ENCODE peak calls at places on chromosomes 6 and 20, in four cellular contexts. One of them, this sample, is unnamed.

GRCh38 chr6:157831424-157832249 is 8.6 kb downstream of the SNX9 start:
- DNase-seq in CD8-positive, alpha-beta T cell: no peak
- DNase-seq in HTR-8/SVneo: no peak
- DNase-seq in AG08395: no peak
- DNase-seq in this sample: no peak

GRCh38 chr20:8073024-8073832 is 53.7 kb upstream of the TMX4 start:
- DNase-seq in AG08395: peak
- DNase-seq in CD8-positive, alpha-beta T cell: no peak
- DNase-seq in HTR-8/SVneo: no peak
- DNase-seq in this sample: no peak

GRCh38 chr20:6882911-6883310 is 115.4 kb downstream of the BMP2 start:
- DNase-seq in CD8-positive, alpha-beta T cell: no peak
- DNase-seq in HTR-8/SVneo: no peak
- DNase-seq in AG08395: peak
- DNase-seq in this sample: no peak

GRCh38 chr6:4931530-4932505 is 72.0 kb downstream of the RPP40 start:
- DNase-seq in AG08395: no peak
- DNase-seq in CD8-positive, alpha-beta T cell: no peak
- DNase-seq in HTR-8/SVneo: no peak
- DNase-seq in this sample: peak

GRCh38 chr6:131129657-131130545 is 5.4 kb upstream of the AKAP7 start:
- DNase-seq in AG08395: no peak
- DNase-seq in HTR-8/SVneo: no peak
- DNase-seq in CD8-positive, alpha-beta T cell: no peak
- DNase-seq in this sample: no peak

GRCh38 chr6:99349620-99350141 is at the start of gene FAXC:
- DNase-seq in CD8-positive, alpha-beta T cell: no peak
- DNase-seq in HTR-8/SVneo: peak
- DNase-seq in AG08395: peak
- DNase-seq in this sample: no peak

GRCh38 chr20:35174458-35175216 is 2.8 kb downstream of the PROCR start:
- DNase-seq in CD8-positive, alpha-beta T cell: no peak
- DNase-seq in AG08395: no peak
- DNase-seq in HTR-8/SVneo: no peak
- DNase-seq in this sample: peak

GRCh38 chr20:2101057-2101934 is at the start of gene STK35:
- DNase-seq in CD8-positive, alpha-beta T cell: no peak
- DNase-seq in AG08395: peak
- DNase-seq in HTR-8/SVneo: peak
- DNase-seq in this sample: no peak

GRCh38 chr20:61917459-61917858 is 148.2 kb downstream of the TAF4 start:
- DNase-seq in AG08395: no peak
- DNase-seq in HTR-8/SVneo: no peak
- DNase-seq in CD8-positive, alpha-beta T cell: no peak
- DNase-seq in this sample: no peak

GRCh38 chr6:140956567-140957306 is 1176.0 kb upstream of the GJE1 start:
- DNase-seq in AG08395: peak
- DNase-seq in HTR-8/SVneo: no peak
- DNase-seq in CD8-positive, alpha-beta T cell: no peak
- DNase-seq in this sample: no peak

GRCh38 chr6:474454-475185 is 83.1 kb downstream of the IRF4 start:
- DNase-seq in AG08395: no peak
- DNase-seq in HTR-8/SVneo: no peak
- DNase-seq in CD8-positive, alpha-beta T cell: peak
- DNase-seq in this sample: peak

GRCh38 chr6:158737710-158738615 is 81.2 kb downstream of the EZR start:
- DNase-seq in CD8-positive, alpha-beta T cell: no peak
- DNase-seq in AG08395: peak
- DNase-seq in HTR-8/SVneo: peak
- DNase-seq in this sample: peak

GRCh38 chr20:59778615-59779200 is 154.7 kb downstream of the SYCP2 start:
- DNase-seq in AG08395: no peak
- DNase-seq in HTR-8/SVneo: no peak
- DNase-seq in CD8-positive, alpha-beta T cell: no peak
- DNase-seq in this sample: no peak

GRCh38 chr6:138485005-138485545 is 14.2 kb downstream of the NHSL1 start:
- DNase-seq in HTR-8/SVneo: no peak
- DNase-seq in AG08395: peak
- DNase-seq in CD8-positive, alpha-beta T cell: no peak
- DNase-seq in this sample: no peak

GRCh38 chr6:113936093-113936934 is 34.6 kb downstream of the HDAC2 start:
- DNase-seq in CD8-positive, alpha-beta T cell: no peak
- DNase-seq in AG08395: peak
- DNase-seq in HTR-8/SVneo: peak
- DNase-seq in this sample: no peak

GRCh38 chr6:11042750-11043551 is 1.2 kb downstream of the ELOVL2 start:
- DNase-seq in AG08395: no peak
- DNase-seq in CD8-positive, alpha-beta T cell: no peak
- DNase-seq in HTR-8/SVneo: peak
- DNase-seq in this sample: no peak

GRCh38 chr6:29723666-29724588 is 693 bp downstream of the HLA-F start:
- DNase-seq in AG08395: peak
- DNase-seq in HTR-8/SVneo: peak
- DNase-seq in CD8-positive, alpha-beta T cell: peak
- DNase-seq in this sample: peak

GRCh38 chr20:23585449-23585807 is 17.1 kb upstream of the CST9L start:
- DNase-seq in HTR-8/SVneo: no peak
- DNase-seq in CD8-positive, alpha-beta T cell: no peak
- DNase-seq in AG08395: no peak
- DNase-seq in this sample: no peak

GRCh38 chr6:41098366-41098765 is 25.6 kb downstream of the NFYA start:
- DNase-seq in AG08395: no peak
- DNase-seq in HTR-8/SVneo: no peak
- DNase-seq in CD8-positive, alpha-beta T cell: no peak
- DNase-seq in this sample: no peak

GRCh38 chr6:72748759-72749158 is 126.9 kb downstream of the KCNQ5 start:
- DNase-seq in CD8-positive, alpha-beta T cell: no peak
- DNase-seq in AG08395: peak
- DNase-seq in HTR-8/SVneo: peak
- DNase-seq in this sample: no peak

This sample was measured in Peyer's patch.